ENCODE peak calls at places on chromosomes 6 and 20, in four cellular contexts. M is activated CD4-positive, alpha-beta T cell treated with anti-CD3 and anti-CD28 coated beads, Interleukin-2, amount 50 U/mL, for 1 hour; F is effector memory CD4-positive, alpha-beta T cell; J is adrenal gland. S is an unnamed sample.

GRCh38 chr6:90184334-90185298 is 112.0 kb downstream of the BACH2 start:
- DNase-seq in M (no peak), F (no peak), J (no peak), S (no peak)

GRCh38 chr6:45717715-45718114 is 297.9 kb downstream of the CLIC5 start:
- DNase-seq in M (no peak), F (no peak), J (no peak), S (no peak)

GRCh38 chr6:63351995-63352586 is 32.3 kb upstream of the LGSN start:
- DNase-seq in M (no peak), F (no peak), J (no peak), S (no peak)

GRCh38 chr6:105844275-105844848 is 241.8 kb upstream of the PRDM1 start:
- DNase-seq in M (no peak), F (no peak), J (peak), S (no peak)

GRCh38 chr20:45578151-45578660 is 878 bp downstream of the WFDC8 start:
- DNase-seq in M (no peak), F (no peak), J (no peak), S (no peak)

GRCh38 chr6:105769197-105769596 is 316.9 kb upstream of the PRDM1 start:
- DNase-seq in M (no peak), F (no peak), J (no peak), S (no peak)

GRCh38 chr6:37544530-37544929 is 44.8 kb upstream of the CCDC167 start:
- DNase-seq in M (no peak), F (no peak), J (no peak), S (no peak)

GRCh38 chr6:150652848-150653613 is 53.3 kb downstream of the PLEKHG1 start:
- DNase-seq in M (no peak), F (no peak), J (no peak), S (no peak)

GRCh38 chr6:134903448-134903847 is 46.5 kb downstream of the ALDH8A1 start:
- DNase-seq in M (no peak), F (no peak), J (no peak), S (no peak)

GRCh38 chr20:20856956-20857355 is 144.5 kb upstream of the RALGAPA2 start:
- DNase-seq in M (no peak), F (no peak), J (no peak), S (no peak)

GRCh38 chr6:149967591-149967990 is 3.8 kb downstream of the ULBP1 start:
- DNase-seq in M (no peak), F (no peak), J (no peak), S (no peak)

GRCh38 chr6:75602164-75602896 is 650 bp downstream of the SENP6 start:
- DNase-seq in M (peak), F (peak), J (peak), S (peak)

GRCh38 chr20:52230406-52230805 is 38.8 kb upstream of the ZFP64 start:
- DNase-seq in M (no peak), F (no peak), J (no peak), S (no peak)

GRCh38 chr6:97765480-97765879 is 482.5 kb upstream of the MMS22L start:
- DNase-seq in M (no peak), F (no peak), J (no peak), S (no peak)

GRCh38 chr6:3884007-3884745 is 35.0 kb downstream of the FAM50B start:
- DNase-seq in M (no peak), F (no peak), J (no peak), S (no peak)

GRCh38 chr6:37674161-37674560 is 23.5 kb downstream of the MDGA1 start:
- DNase-seq in M (no peak), F (no peak), J (no peak), S (no peak)

GRCh38 chr6:82987416-82987815 is 78.2 kb downstream of the UBE3D start:
- DNase-seq in M (no peak), F (no peak), J (no peak), S (no peak)